ENCODE peak calls at places on chromosomes 3 and 15, in six cellular contexts. V, L, E, F, A and W are unnamed samples. For H3K9me3, the result is how much of the 10 kb centered on the place peaks cover.

GRCh38 chr3:96813820-96814580 is 394 bp upstream of the EPHA6 start:
- DNase-seq in V (no peak), L (peak), E (no peak), F (no peak), A (peak), W (peak)

GRCh38 chr3:99534951-99535704 is 103.3 kb upstream of the COL8A1 start:
- DNase-seq in V (no peak), L (no peak), E (no peak), F (no peak), A (peak), W (no peak)

GRCh38 chr3:5057857-5058324 is 64.2 kb upstream of the ARL8B start:
- DNase-seq in V (peak), L (peak), E (peak), F (peak), A (peak), W (peak)

GRCh38 chr3:32951410-32951811 is at the start of gene CCR4:
- DNase-seq in V (peak), L (no peak), E (no peak), F (peak), A (no peak), W (no peak)

GRCh38 chr15:78640840-78641733 is at the start of gene CHRNB4:
- DNase-seq in V (no peak), L (no peak), E (no peak), F (no peak), A (no peak), W (peak)

GRCh38 chr3:138513073-138513843 is 78.8 kb downstream of the ESYT3 start:
- DNase-seq in V (no peak), L (no peak), E (no peak), F (no peak), A (no peak), W (no peak)

GRCh38 chr3:14253022-14253761 is 74.6 kb downstream of the LSM3 start:
- DNase-seq in V (no peak), L (peak), E (no peak), F (no peak), A (peak), W (no peak)

GRCh38 chr3:132726341-132726823 is 4.2 kb upstream of the NPHP3 start:
- DNase-seq in V (no peak), L (no peak), E (no peak), F (no peak), A (peak), W (no peak)

GRCh38 chr3:58059349-58060321 is 51.4 kb downstream of the FLNB start:
- DNase-seq in V (no peak), L (no peak), E (no peak), F (no peak), A (no peak), W (no peak)

GRCh38 chr3:185473290-185473815 is 25.5 kb downstream of the TMEM41A start:
- DNase-seq in V (no peak), L (peak), E (no peak), F (no peak), A (no peak), W (no peak)

GRCh38 chr15:74866090-74866489 is 7.1 kb downstream of the SCAMP2 start:
- DNase-seq in V (no peak), L (no peak), E (no peak), F (no peak), A (peak), W (no peak)

GRCh38 chr15:30827625-30828303 is 76.0 kb upstream of the FAN1 start:
- DNase-seq in V (no peak), L (no peak), E (no peak), F (no peak), A (peak), W (no peak)

GRCh38 chr3:7421065-7421464 is 560.1 kb downstream of the GRM7 start:
- DNase-seq in V (no peak), L (no peak), E (no peak), F (no peak), A (no peak), W (no peak)

GRCh38 chr3:53168175-53168923 is 7.3 kb downstream of the PRKCD start:
- DNase-seq in V (no peak), L (no peak), E (no peak), F (no peak), A (no peak), W (no peak)

GRCh38 chr3:151003024-151003771 is 30.7 kb upstream of the CLRN1 start:
- DNase-seq in V (no peak), L (no peak), E (no peak), F (no peak), A (peak), W (no peak)

GRCh38 chr3:151002582-151002981 is 30.1 kb upstream of the CLRN1 start:
- DNase-seq in V (no peak), L (no peak), E (no peak), F (no peak), A (no peak), W (no peak)

GRCh38 chr3:150995510-150995909 is 23.0 kb upstream of the CLRN1 start:
- DNase-seq in V (no peak), L (no peak), E (no peak), F (no peak), A (no peak), W (no peak)

GRCh38 chr3:151003772-151004127 is 31.2 kb upstream of the CLRN1 start:
- DNase-seq in V (no peak), L (no peak), E (no peak), F (no peak), A (no peak), W (no peak)

GRCh38 chr3:150998996-150999395 is 26.5 kb upstream of the CLRN1 start:
- DNase-seq in V (no peak), L (no peak), E (no peak), F (no peak), A (no peak), W (no peak)
- H3K4me3 ChIP-seq in V (no peak), L (no peak), E (no peak), F (no peak), A (no peak), W (no peak)

GRCh38 chr3:22585504-22585903 is 617.6 kb upstream of the UBE2E2 start:
- DNase-seq in V (no peak), L (no peak), E (no peak), F (no peak), A (peak), W (no peak)
- H3K27ac ChIP-seq in V (no peak), L (no peak), E (no peak), F (no peak), A (no peak), W (no peak)

GRCh38 chr15:45242289-45242688 is 9.7 kb upstream of the SLC28A2 start:
- DNase-seq in V (no peak), L (no peak), E (no peak), F (no peak), A (no peak), W (no peak)
- H3K9me3 ChIP-seq in V (under half), L (half or more), E (under half), F (under half), A (under half), W (under half)

GRCh38 chr3:87949879-87950208 is 109.0 kb downstream of the CGGBP1 start:
- DNase-seq in V (no peak), L (no peak), E (no peak), F (no peak), A (no peak), W (no peak)
- H3K4me3 ChIP-seq in V (no peak), L (no peak), E (no peak), F (no peak), A (no peak), W (no peak)

DNA sequence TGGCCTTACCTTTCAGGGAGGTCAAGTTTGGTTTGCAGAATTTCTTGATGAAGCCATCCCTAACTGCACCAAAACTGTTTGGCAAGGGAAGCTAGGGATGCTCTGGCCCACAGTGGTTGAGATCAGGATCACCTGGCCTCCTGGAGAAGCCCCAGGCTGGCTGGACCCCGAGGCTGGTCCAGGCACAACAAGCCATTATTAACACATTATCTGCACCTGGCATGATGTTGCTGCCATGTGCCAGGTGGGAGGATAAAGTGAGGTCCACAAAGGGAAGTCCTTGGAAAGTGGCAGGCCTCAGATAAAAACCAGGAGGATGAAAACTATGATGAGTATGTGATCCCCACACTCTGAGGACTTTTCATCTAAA is 35.9 kb upstream of the DUSP7 start:
- DNase-seq in V (no peak), L (no peak), E (no peak), F (no peak), A (no peak), W (no peak)
- H3K27ac ChIP-seq in V (no peak), L (no peak), E (no peak), F (no peak), A (no peak), W (no peak)

DNA sequence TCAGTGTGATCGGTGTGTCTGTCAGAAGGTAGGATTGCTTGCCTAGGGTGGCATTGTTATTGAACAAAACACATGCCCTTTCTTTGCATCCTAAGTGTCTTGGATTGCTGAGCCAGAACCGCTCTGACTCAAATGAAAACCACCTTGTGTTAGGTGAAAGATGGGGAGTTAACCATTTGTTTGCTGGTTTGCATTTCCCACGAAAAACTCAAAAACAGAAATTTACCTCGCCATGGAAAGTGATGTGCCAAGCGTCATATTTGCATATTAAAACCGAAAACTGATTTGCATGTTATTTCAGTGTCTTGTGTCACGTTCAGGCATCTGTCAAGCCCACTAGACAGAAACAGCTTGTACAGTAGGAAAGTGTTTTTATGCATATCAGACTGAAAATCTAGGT is 474.6 kb upstream of the TPRG1 start:
- DNase-seq in V (no peak), L (no peak), E (no peak), F (no peak), A (no peak), W (no peak)
- H3K9me3 ChIP-seq in V (under half), L (under half), E (under half), F (under half), A (under half), W (under half)

DNA sequence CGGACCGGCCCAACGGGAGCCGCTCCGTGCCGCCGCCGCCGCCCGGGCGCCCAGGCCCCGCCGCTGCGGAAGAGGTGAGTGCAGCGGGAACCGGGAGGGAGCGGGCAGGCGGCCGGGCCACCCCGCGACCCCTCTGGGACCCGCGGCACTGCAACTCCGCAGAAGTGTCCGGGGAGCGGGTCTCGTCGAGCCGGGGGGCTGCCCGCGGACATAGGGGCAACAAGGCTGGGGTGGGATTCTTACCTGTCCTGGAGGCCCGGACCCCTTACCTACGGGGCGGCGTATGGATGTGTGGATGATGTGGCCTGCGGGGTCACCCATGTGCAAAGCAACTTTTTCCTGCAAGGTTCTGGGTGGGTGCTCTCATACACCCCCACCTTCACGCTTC is 361 bp downstream of the SEMA3F start:
- DNase-seq in V (no peak), L (no peak), E (no peak), F (no peak), A (no peak), W (no peak)
- H3K4me3 ChIP-seq in V (no peak), L (peak), E (peak), F (no peak), A (peak), W (peak)

GRCh38 chr3:100556656-100557310 is 52.6 kb upstream of the ADGRG7 start:
- DNase-seq in V (no peak), L (no peak), E (no peak), F (no peak), A (peak), W (no peak)
- H3K27ac ChIP-seq in V (no peak), L (no peak), E (no peak), F (no peak), A (peak), W (no peak)